ENCODE peak calls at places on chromosome 16, in nine cellular contexts. X, T, W, Z, O, D, S, N and V are unnamed samples.

GRCh38 chr16:88711750-88712340 is 5.5 kb downstream of the CTU2 start:
- DNase-seq in N (no peak), T (no peak), W (no peak), X (no peak), Z (no peak), D (no peak), S (no peak), O (peak), V (no peak)

GRCh38 chr16:17311333-17312099 is 159.2 kb downstream of the XYLT1 start:
- DNase-seq in N (no peak), X (no peak), D (no peak), S (no peak), Z (no peak), W (no peak), T (no peak), O (no peak), V (no peak)

GRCh38 chr16:86828653-86829052 is 250.3 kb downstream of the FOXL1 start:
- DNase-seq in S (no peak), N (no peak), W (no peak), D (no peak), Z (no peak), X (no peak), T (no peak), O (no peak), V (no peak)

GRCh38 chr16:73000020-73000906 is 47.7 kb downstream of the ZFHX3 start:
- DNase-seq in N (peak), D (no peak), T (no peak), O (no peak), S (peak), X (no peak), W (no peak), Z (no peak), V (peak)

GRCh38 chr16:951660-952301 is 19.0 kb downstream of the LMF1 start:
- DNase-seq in T (no peak), X (no peak), N (no peak), W (no peak), S (no peak), O (no peak), Z (no peak), D (peak), V (no peak)

GRCh38 chr16:78431701-78432100 is 332.2 kb downstream of the WWOX start:
- DNase-seq in X (no peak), T (no peak), W (no peak), S (no peak), N (no peak), O (no peak), D (no peak), Z (no peak), V (no peak)

GRCh38 chr16:6558133-6558532 is 774.5 kb upstream of the RBFOX1 start:
- DNase-seq in X (no peak), S (no peak), W (no peak), D (no peak), T (no peak), Z (no peak), N (no peak), O (no peak), V (no peak)

GRCh38 chr16:65908568-65908967 is 457.9 kb upstream of the CDH5 start:
- DNase-seq in O (no peak), N (no peak), X (no peak), S (no peak), W (no peak), Z (no peak), T (no peak), D (no peak), V (no peak)

GRCh38 chr16:16871196-16871595 is 492.3 kb downstream of the NPIPA7 start:
- DNase-seq in T (no peak), D (no peak), X (no peak), W (no peak), S (no peak), O (no peak), N (no peak), Z (no peak), V (no peak)

GRCh38 chr16:46972971-46973456 is 460 bp downstream of the DNAJA2 start:
- DNase-seq in X (peak), O (no peak), D (peak), N (peak), T (no peak), Z (no peak), S (peak), W (no peak), V (no peak)

GRCh38 chr16:23597003-23597756 is 1.1 kb upstream of the NDUFAB1 start:
- DNase-seq in D (peak), N (no peak), W (peak), Z (no peak), O (peak), T (no peak), X (peak), S (no peak), V (no peak)

GRCh38 chr16:71383054-71383773 is 24.7 kb downstream of the CALB2 start:
- DNase-seq in S (no peak), Z (no peak), N (no peak), X (peak), W (no peak), T (no peak), D (no peak), O (no peak), V (no peak)

GRCh38 chr16:15451098-15451731 is 16.8 kb downstream of the BMERB1 start:
- DNase-seq in W (no peak), S (no peak), X (no peak), T (no peak), Z (no peak), N (no peak), D (no peak), O (no peak), V (no peak)

GRCh38 chr16:65662236-65662635 is 540.4 kb upstream of the CDH11 start:
- DNase-seq in D (no peak), W (no peak), S (no peak), X (no peak), O (no peak), T (no peak), Z (no peak), N (no peak), V (no peak)

GRCh38 chr16:69114976-69115355 is 9.5 kb downstream of the HAS3 start:
- DNase-seq in O (no peak), N (no peak), D (no peak), W (no peak), T (no peak), Z (no peak), S (no peak), X (no peak), V (no peak)

GRCh38 chr16:86858501-86858900 is 280.2 kb downstream of the FOXL1 start:
- DNase-seq in T (no peak), Z (no peak), D (no peak), X (no peak), N (no peak), W (no peak), O (no peak), S (no peak), V (no peak)

GRCh38 chr16:1689853-1690252 is 11.8 kb downstream of the JPT2 start:
- DNase-seq in D (no peak), T (no peak), W (no peak), N (no peak), S (no peak), X (no peak), Z (no peak), O (no peak), V (no peak)

GRCh38 chr16:83940630-83941378 is 12.2 kb upstream of the OSGIN1 start:
- DNase-seq in D (no peak), N (no peak), Z (no peak), X (no peak), W (no peak), T (no peak), S (no peak), O (no peak), V (no peak)

GRCh38 chr16:86862596-86862995 is 284.2 kb downstream of the FOXL1 start:
- DNase-seq in T (no peak), W (no peak), S (no peak), N (no peak), D (no peak), O (no peak), X (no peak), Z (no peak), V (no peak)

GRCh38 chr16:67653131-67654068 is 6.7 kb downstream of the ACD start:
- DNase-seq in T (no peak), N (no peak), Z (no peak), D (peak), O (no peak), X (no peak), W (no peak), S (no peak), V (no peak)

GRCh38 chr16:86349338-86349900 is 160.9 kb upstream of the FOXF1 start:
- DNase-seq in W (no peak), N (no peak), D (no peak), X (no peak), Z (no peak), O (no peak), S (no peak), T (no peak), V (no peak)

GRCh38 chr16:80197790-80198201 is 343.0 kb upstream of the DYNLRB2 start:
- DNase-seq in X (no peak), T (no peak), O (peak), N (no peak), W (no peak), Z (no peak), S (no peak), D (no peak), V (no peak)

GRCh38 chr16:67082891-67083290 is 26.9 kb upstream of the PHAF1 start:
- DNase-seq in W (no peak), N (no peak), O (no peak), D (no peak), X (no peak), T (no peak), Z (no peak), S (no peak), V (no peak)

GRCh38 chr16:1466054-1466453 is 8.8 kb downstream of the CLCN7 start:
- DNase-seq in W (no peak), O (no peak), D (no peak), T (no peak), S (no peak), Z (no peak), X (no peak), N (no peak), V (no peak)

GRCh38 chr16:89199241-89200123 is 855 bp downstream of the SLC22A31 start:
- DNase-seq in Z (no peak), X (no peak), T (no peak), W (no peak), D (no peak), O (no peak), S (no peak), N (no peak), V (no peak)

GRCh38 chr16:68539704-68540370 is 746 bp downstream of the ZFP90 start:
- DNase-seq in N (no peak), T (no peak), X (no peak), S (no peak), Z (no peak), W (no peak), O (peak), D (no peak), V (peak)

GRCh38 chr16:48613061-48613957 is 3.3 kb upstream of the N4BP1 start:
- DNase-seq in Z (no peak), O (peak), X (peak), S (no peak), T (no peak), N (peak), W (no peak), D (no peak), V (no peak)

GRCh38 chr16:2199095-2199494 is 2.7 kb upstream of the CASKIN1 start:
- DNase-seq in S (no peak), D (no peak), Z (no peak), X (no peak), N (no peak), W (no peak), O (no peak), T (no peak), V (no peak)

GRCh38 chr16:63461248-63461841 is 1425.1 kb upstream of the CDH8 start:
- DNase-seq in S (no peak), T (no peak), N (peak), D (no peak), O (peak), X (no peak), W (peak), Z (peak), V (no peak)

GRCh38 chr16:27324851-27325301 is 11.1 kb downstream of the IL4R start:
- DNase-seq in T (no peak), W (no peak), D (no peak), Z (no peak), N (no peak), O (no peak), S (no peak), X (no peak), V (no peak)

GRCh38 chr16:901715-902601 is 68.8 kb downstream of the LMF1 start:
- DNase-seq in X (no peak), W (no peak), S (no peak), N (no peak), D (no peak), Z (no peak), T (no peak), O (no peak), V (peak)

GRCh38 chr16:69890114-69890890 is 60.8 kb upstream of the CLEC18A start:
- DNase-seq in X (no peak), N (peak), W (peak), S (peak), Z (peak), O (no peak), D (no peak), T (peak), V (peak)

GRCh38 chr16:3070608-3071111 is 5.2 kb downstream of the IL32 start:
- DNase-seq in T (no peak), Z (no peak), S (no peak), D (no peak), X (no peak), W (no peak), N (no peak), O (no peak), V (no peak)

GRCh38 chr16:68790130-68790761 is 53.1 kb upstream of the TANGO6 start:
- DNase-seq in T (no peak), N (no peak), Z (peak), S (no peak), W (no peak), O (peak), X (no peak), D (no peak), V (no peak)

GRCh38 chr16:82657786-82658185 is 31.0 kb downstream of the CDH13 start:
- DNase-seq in D (no peak), Z (no peak), T (no peak), O (no peak), S (no peak), N (no peak), X (no peak), W (no peak), V (no peak)
- H3K27ac ChIP-seq in D (no peak), Z (no peak), T (no peak), O (no peak), S (no peak), N (no peak), X (no peak), W (no peak), V (no peak)

GRCh38 chr16:4265676-4266075 is 7.1 kb downstream of the TFAP4 start:
- DNase-seq in D (no peak), X (no peak), S (no peak), O (no peak), Z (no peak), N (no peak), T (no peak), W (no peak), V (no peak)

GRCh38 chr16:4262303-4262835 is 10.5 kb downstream of the TFAP4 start:
- DNase-seq in T (no peak), Z (no peak), W (no peak), N (no peak), D (no peak), O (no peak), S (no peak), X (no peak), V (no peak)

GRCh38 chr16:4266372-4266771 is 6.5 kb downstream of the TFAP4 start:
- DNase-seq in W (no peak), Z (no peak), O (peak), S (no peak), X (peak), T (no peak), N (no peak), D (peak), V (no peak)

GRCh38 chr16:4263504-4264436 is 9.1 kb downstream of the TFAP4 start:
- DNase-seq in X (no peak), O (peak), W (no peak), N (peak), S (peak), T (no peak), Z (peak), D (peak), V (no peak)

GRCh38 chr16:4264546-4264945 is 8.3 kb downstream of the TFAP4 start:
- DNase-seq in T (no peak), O (no peak), D (no peak), Z (no peak), W (no peak), X (no peak), S (no peak), N (no peak), V (no peak)
- H3K27ac ChIP-seq in T (no peak), O (no peak), D (no peak), Z (peak), W (no peak), X (no peak), S (no peak), N (peak), V (no peak)

GRCh38 chr16:57808589-57808988 is 6.3 kb upstream of the KIFC3 start:
- DNase-seq in S (no peak), O (no peak), N (no peak), D (no peak), W (no peak), T (no peak), X (no peak), Z (no peak), V (no peak)
- H3K27ac ChIP-seq in S (no peak), O (peak), N (no peak), D (peak), W (no peak), T (no peak), X (no peak), Z (peak), V (no peak)

GRCh38 chr16:53922805-53923645 is 219.1 kb downstream of the FTO start:
- DNase-seq in X (no peak), O (no peak), Z (no peak), T (no peak), N (no peak), D (no peak), W (no peak), S (no peak), V (no peak)

GRCh38 chr16:53925011-53925410 is 221.1 kb downstream of the FTO start:
- DNase-seq in T (no peak), W (no peak), X (peak), S (no peak), O (no peak), Z (no peak), N (no peak), D (no peak), V (no peak)

GRCh38 chr16:53924311-53924860 is 220.4 kb downstream of the FTO start:
- DNase-seq in N (no peak), X (no peak), Z (no peak), O (no peak), S (no peak), T (no peak), W (no peak), D (no peak), V (no peak)

GRCh38 chr16:53922067-53922804 is 218.3 kb downstream of the FTO start:
- DNase-seq in D (no peak), N (no peak), S (no peak), Z (no peak), W (no peak), X (no peak), O (no peak), T (no peak), V (no peak)

DNA sequence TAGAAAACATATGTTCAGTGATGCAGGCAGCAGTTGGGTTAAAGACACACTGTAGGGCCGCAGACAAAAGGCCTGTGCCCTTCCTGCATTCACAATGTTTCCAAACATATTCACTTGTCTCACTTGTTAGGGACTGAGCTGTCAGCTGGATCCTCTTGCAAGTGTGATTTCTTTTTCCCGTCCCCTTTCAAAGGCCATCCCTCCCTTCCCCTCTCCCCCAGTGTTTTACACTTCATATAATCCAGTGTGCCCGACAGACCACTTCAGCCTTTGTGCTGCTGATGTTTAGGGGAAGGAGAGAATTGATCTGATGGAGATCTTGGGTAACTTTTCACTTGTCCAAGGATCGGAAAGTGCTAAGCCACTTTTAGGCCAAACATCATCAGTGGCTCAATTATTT is 217.1 kb downstream of the FTO start:
- DNase-seq in W (no peak), S (no peak), N (no peak), X (no peak), Z (no peak), O (no peak), T (no peak), D (no peak), V (no peak)
- H3K27ac ChIP-seq in W (no peak), S (no peak), N (no peak), X (no peak), Z (no peak), O (no peak), T (no peak), D (no peak), V (no peak)

GRCh38 chr16:11257131-11257938 is 1.3 kb upstream of the SOCS1 start:
- DNase-seq in X (peak), T (no peak), Z (peak), W (no peak), D (peak), S (peak), O (peak), N (peak), V (peak)
- H3K27ac ChIP-seq in X (peak), T (peak), Z (peak), W (no peak), D (no peak), S (peak), O (peak), N (peak), V (peak)

GRCh38 chr16:30087181-30087898 is 4.4 kb downstream of the TBX6 start:
- DNase-seq in O (no peak), T (no peak), Z (no peak), N (no peak), S (no peak), X (no peak), D (no peak), W (no peak), V (no peak)

GRCh38 chr16:30086291-30087140 is 5.2 kb downstream of the TBX6 start:
- DNase-seq in S (no peak), T (no peak), D (no peak), Z (no peak), O (no peak), W (no peak), N (no peak), X (no peak), V (no peak)

GRCh38 chr16:30088832-30089624 is 2.7 kb downstream of the TBX6 start:
- DNase-seq in D (no peak), N (no peak), Z (no peak), T (no peak), O (no peak), S (no peak), W (no peak), X (no peak), V (no peak)

GRCh38 chr16:30090607-30091332 is 954 bp downstream of the TBX6 start:
- DNase-seq in N (no peak), O (no peak), X (no peak), D (no peak), Z (no peak), T (no peak), W (no peak), S (no peak), V (no peak)

GRCh38 chr16:30088237-30088831 is 3.4 kb downstream of the TBX6 start:
- DNase-seq in Z (no peak), N (no peak), D (no peak), O (no peak), T (no peak), W (no peak), X (no peak), S (no peak), V (no peak)
- H3K27ac ChIP-seq in Z (no peak), N (no peak), D (no peak), O (peak), T (no peak), W (no peak), X (no peak), S (no peak), V (no peak)

DNA sequence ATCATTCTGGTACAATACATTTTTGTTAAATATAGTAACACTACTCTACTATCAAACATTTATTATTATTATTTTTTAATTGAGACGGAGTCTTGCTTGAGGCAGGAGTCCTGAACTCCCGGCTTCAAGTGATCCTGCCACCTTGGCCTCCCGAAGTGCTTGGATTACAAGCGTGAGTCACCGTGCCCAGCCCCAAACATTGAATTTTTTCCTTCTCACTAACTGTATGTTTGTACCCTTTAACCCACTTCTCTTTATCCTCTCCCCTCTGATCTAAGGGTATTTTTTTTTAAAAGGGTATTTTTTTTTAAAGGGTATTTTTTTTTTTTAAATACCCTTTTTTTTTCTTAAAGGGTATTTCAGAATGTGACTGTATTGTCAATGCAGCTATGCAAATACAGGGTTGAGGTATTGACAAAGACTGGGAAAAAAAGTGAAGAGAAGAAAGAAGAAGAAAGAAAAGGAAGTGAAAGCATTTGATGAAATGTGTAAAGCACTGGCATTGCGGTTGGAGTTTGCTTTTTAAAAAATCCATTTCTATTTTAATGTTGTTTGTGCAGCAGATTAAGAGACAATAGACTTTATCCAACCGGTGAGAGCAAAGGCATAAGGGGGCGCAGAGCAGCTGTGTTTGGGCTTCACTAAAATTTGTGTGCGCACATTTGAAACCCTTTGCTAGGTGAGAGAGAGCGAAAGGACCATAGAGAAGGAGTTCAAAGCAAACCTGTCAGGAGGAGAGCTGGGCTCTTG is 42.3 kb downstream of the SYT17 start:
- DNase-seq in S (no peak), W (no peak), X (no peak), T (no peak), D (no peak), N (no peak), O (peak), Z (no peak), V (no peak)
- H3K27ac ChIP-seq in S (no peak), W (no peak), X (no peak), T (no peak), D (no peak), N (no peak), O (peak), Z (no peak), V (no peak)